ENCODE peak calls at places on chromosome 12, in nine cellular contexts. O is caudate nucleus; Z is dorsolateral prefrontal cortex; E is activated T-helper 1 cell treated with anti-CD3 and anti-CD28 coated beads, Interleukin-12 subunit alpha, Interleukin-12 subunit beta, Interleukin-2, Interleukin-4 antibody, amounts not matched to agents 30 ng/mL and 10 ng/mL and 1 ng/mL, durations not matched to agents 14 hours and 24 hours and 36 hours; T is NAMALWA; P is A172; D is naive thymus-derived CD4-positive, alpha-beta T cell; R is cardiac fibroblast; H is SW 1271. S is an unnamed sample.

GRCh38 chr12:19402211-19402610 is 37.1 kb upstream of the AEBP2 start:
- DNase-seq in D (no peak), Z (no peak), O (no peak), E (no peak), T (no peak), P (no peak), R (no peak), H (no peak), S (no peak)

GRCh38 chr12:54191550-54192022 is 2.8 kb upstream of the SMUG1 start:
- DNase-seq in H (peak; percentile 60), Z (peak; percentile 80), P (peak; percentile 82), O (peak; percentile 70), E (peak; percentile 64), D (peak; percentile 81), T (peak; percentile 91), R (peak; percentile 87), S (peak; percentile 87)

GRCh38 chr12:79370021-79370420 is 320.7 kb downstream of the PAWR start:
- DNase-seq in T (no peak), P (no peak), R (no peak), O (no peak), Z (no peak), H (no peak), E (no peak), D (no peak), S (no peak)

GRCh38 chr12:39417916-39418315 is 25.0 kb downstream of the KIF21A start:
- DNase-seq in D (no peak), O (no peak), R (no peak), T (no peak), E (no peak), P (no peak), H (no peak), Z (no peak), S (peak; percentile 50)

GRCh38 chr12:7158866-7159600 is 28.9 kb downstream of the CLSTN3 start:
- DNase-seq in E (no peak), R (no peak), H (no peak), T (no peak), Z (no peak), D (no peak), O (no peak), P (no peak), S (peak; percentile 81)

GRCh38 chr12:51592034-51592705 is 1.1 kb downstream of the SCN8A start:
- DNase-seq in E (no peak), T (no peak), O (no peak), P (peak; percentile 33), H (no peak), Z (no peak), D (no peak), R (no peak), S (no peak)

GRCh38 chr12:2301531-2302461 is 249.0 kb downstream of the CACNA1C start:
- DNase-seq in E (no peak), H (no peak), T (no peak), R (no peak), D (no peak), P (no peak), Z (no peak), O (no peak), S (peak; percentile 51)

GRCh38 chr12:81758421-81759214 is 532 bp downstream of the PPFIA2 start:
- DNase-seq in Z (peak; percentile 53), H (no peak), P (no peak), R (peak; percentile 56), D (peak; percentile 9), T (no peak), E (no peak), O (peak; percentile 66), S (peak; percentile 48)

GRCh38 chr12:84270470-84271140 is 642.0 kb downstream of the SLC6A15 start:
- DNase-seq in O (no peak), E (no peak), Z (no peak), P (no peak), R (peak; percentile 0), T (no peak), H (no peak), D (no peak), S (peak; percentile 6)

GRCh38 chr12:8038659-8039114 is 6.2 kb downstream of the FOXJ2 start:
- DNase-seq in H (no peak), D (no peak), Z (peak; percentile 77), R (peak; percentile 61), P (peak; percentile 74), E (no peak), O (peak; percentile 67), T (no peak), S (peak; percentile 79)

GRCh38 chr12:94815958-94816357 is 165.6 kb upstream of the TMCC3 start:
- DNase-seq in Z (no peak), P (no peak), R (no peak), O (no peak), E (no peak), T (no peak), D (no peak), H (no peak), S (no peak)

S was measured in MCF 10A.